ENCODE peak calls at places on chromosome 13, in five cellular contexts. O is CD8-positive, alpha-beta T cell; M is transverse colon; U is GF-D8; N is ACHN. S is an unnamed sample.

GRCh38 chr13:49584771-49585182 is 581 bp downstream of the RCBTB1 start:
- DNase-seq in U (no peak), M (no peak), O (no peak), N (peak; percentile 7), S (no peak)

GRCh38 chr13:25756916-25757315 is 294.9 kb downstream of the SHISA2 start:
- DNase-seq in N (peak; percentile 4), U (no peak), O (no peak), M (no peak), S (no peak)

GRCh38 chr13:109768176-109768575 is 18.2 kb downstream of the IRS2 start:
- DNase-seq in M (no peak), N (no peak), O (no peak), U (no peak), S (no peak)

GRCh38 chr13:110055089-110055488 is 251.9 kb downstream of the COL4A1 start:
- DNase-seq in N (no peak), M (no peak), U (no peak), O (no peak), S (no peak)

GRCh38 chr13:30998548-30999140 is 66.2 kb downstream of the TEX26 start:
- DNase-seq in U (no peak), M (no peak), O (no peak), N (no peak), S (no peak)

GRCh38 chr13:85230754-85231153 is 568.5 kb downstream of the SLITRK6 start:
- DNase-seq in O (no peak), U (no peak), N (no peak), M (no peak), S (no peak)

GRCh38 chr13:98399756-98400155 is 177.2 kb downstream of the STK24 start:
- DNase-seq in N (no peak), O (no peak), U (no peak), M (no peak), S (no peak)

GRCh38 chr13:92074658-92075057 is 676.2 kb downstream of the GPC5 start:
- DNase-seq in O (no peak), N (peak; percentile 22), U (no peak), M (no peak), S (peak; percentile 46)

GRCh38 chr13:48493076-48493765 is 39.7 kb downstream of the RCBTB2 start:
- DNase-seq in M (no peak), U (no peak), O (no peak), N (no peak), S (no peak)

GRCh38 chr13:40980466-40980865 is 38.6 kb downstream of the ELF1 start:
- DNase-seq in M (no peak), O (no peak), N (no peak), U (no peak), S (no peak)

GRCh38 chr13:75263741-75264407 is 218.1 kb downstream of the TBC1D4 start:
- DNase-seq in M (no peak), O (no peak), N (no peak), U (no peak), S (no peak)

GRCh38 chr13:99640260-99640659 is 139.0 kb downstream of the TM9SF2 start:
- DNase-seq in M (no peak), U (no peak), O (no peak), N (no peak), S (no peak)

GRCh38 chr13:30978981-30979956 is 46.8 kb downstream of the TEX26 start:
- DNase-seq in N (no peak), O (peak; percentile 29), U (no peak), M (peak; percentile 42), S (peak; percentile 38)

GRCh38 chr13:79775830-79776229 is 294.9 kb downstream of the NDFIP2 start:
- DNase-seq in M (peak; percentile 36), U (peak; percentile 7), O (no peak), N (peak; percentile 79), S (peak; percentile 76)

GRCh38 chr13:90534617-90535340 is 812.7 kb upstream of the MIR17HG start:
- DNase-seq in U (no peak), N (no peak), O (no peak), M (no peak), S (no peak)

S was measured in AML-193.